ENCODE peak calls at places on chromosomes 6 and 20, in ten cellular contexts. Q, I, E, W, M, C, P, N, L and R are unnamed samples. For H3K4me1, the result is how much of the 10 kb centered on the place peaks cover.

GRCh38 chr6:37867756-37868446 is 48.4 kb downstream of the ZFAND3 start:
- DNase-seq in Q (no peak), I (no peak), E (no peak), W (no peak), M (no peak), C (no peak), P (no peak), N (no peak), L (no peak), R (no peak)

GRCh38 chr20:34997171-34997570 is 41.5 kb downstream of the MYH7B start:
- DNase-seq in Q (no peak), I (no peak), E (no peak), W (peak), M (peak), C (no peak), P (no peak), N (no peak), L (peak), R (no peak)

GRCh38 chr20:47038581-47039560 is 144.2 kb downstream of the EYA2 start:
- DNase-seq in Q (no peak), I (no peak), E (no peak), W (no peak), M (peak), C (no peak), P (no peak), N (no peak), L (no peak), R (no peak)

GRCh38 chr20:63497946-63498935 is 642 bp downstream of the EEF1A2 start:
- DNase-seq in Q (no peak), I (peak), E (peak), W (no peak), M (peak), C (no peak), P (peak), N (peak), L (peak), R (no peak)

GRCh38 chr20:24971702-24972101 is 20.8 kb downstream of the APMAP start:
- DNase-seq in Q (no peak), I (no peak), E (peak), W (peak), M (no peak), C (no peak), P (peak), N (no peak), L (no peak), R (no peak)

GRCh38 chr6:126661646-126662045 is 321.7 kb downstream of the CENPW start:
- DNase-seq in Q (no peak), I (no peak), E (no peak), W (no peak), M (no peak), C (no peak), P (no peak), N (no peak), L (no peak), R (no peak)

GRCh38 chr6:35719830-35720733 is 16.8 kb upstream of the ARMC12 start:
- DNase-seq in Q (no peak), I (no peak), E (no peak), W (peak), M (peak), C (no peak), P (peak), N (peak), L (peak), R (no peak)

GRCh38 chr20:45336530-45337366 is 11.5 kb downstream of the SDC4 start:
- DNase-seq in Q (peak), I (peak), E (no peak), W (peak), M (no peak), C (no peak), P (peak), N (no peak), L (no peak), R (no peak)

GRCh38 chr6:3088446-3088845 is 20.2 kb downstream of the RIPK1 start:
- DNase-seq in Q (no peak), I (no peak), E (no peak), W (no peak), M (no peak), C (no peak), P (no peak), N (no peak), L (no peak), R (no peak)

GRCh38 chr6:88741939-88742338 is 221.5 kb downstream of the RNGTT start:
- DNase-seq in Q (no peak), I (no peak), E (no peak), W (no peak), M (no peak), C (no peak), P (no peak), N (no peak), L (no peak), R (no peak)

GRCh38 chr20:12775041-12775440 is 233.7 kb upstream of the SPTLC3 start:
- DNase-seq in Q (no peak), I (no peak), E (no peak), W (no peak), M (no peak), C (no peak), P (no peak), N (no peak), L (no peak), R (no peak)

GRCh38 chr6:130778946-130779657 is 48.1 kb upstream of the SMLR1 start:
- DNase-seq in Q (no peak), I (no peak), E (no peak), W (no peak), M (no peak), C (no peak), P (no peak), N (no peak), L (no peak), R (no peak)

GRCh38 chr6:96499781-96500180 is 21.8 kb upstream of the UFL1 start:
- DNase-seq in Q (no peak), I (no peak), E (peak), W (no peak), M (peak), C (no peak), P (no peak), N (no peak), L (no peak), R (no peak)

GRCh38 chr6:52503344-52503747 is 73.5 kb downstream of the TRAM2 start:
- DNase-seq in Q (no peak), I (no peak), E (no peak), W (no peak), M (no peak), C (no peak), P (no peak), N (peak), L (no peak), R (no peak)

GRCh38 chr6:163128324-163128723 is 286.2 kb upstream of the QKI start:
- DNase-seq in Q (no peak), I (no peak), E (no peak), W (no peak), M (no peak), C (no peak), P (no peak), N (no peak), L (no peak), R (no peak)

GRCh38 chr20:1838479-1839279 is 56.5 kb upstream of the SIRPA start:
- DNase-seq in Q (no peak), I (no peak), E (no peak), W (no peak), M (no peak), C (no peak), P (no peak), N (no peak), L (no peak), R (no peak)

GRCh38 chr6:170449835-170450753 is 103.0 kb downstream of the PSMB1 start:
- DNase-seq in Q (no peak), I (no peak), E (no peak), W (no peak), M (no peak), C (no peak), P (no peak), N (no peak), L (peak), R (no peak)

GRCh38 chr6:80956898-80957297 is 795.6 kb downstream of the TENT5A start:
- DNase-seq in Q (no peak), I (no peak), E (no peak), W (no peak), M (no peak), C (no peak), P (no peak), N (no peak), L (no peak), R (no peak)

GRCh38 chr6:26322645-26323482 is 42.1 kb upstream of the BTN3A2 start:
- DNase-seq in Q (no peak), I (peak), E (peak), W (no peak), M (no peak), C (peak), P (no peak), N (peak), L (no peak), R (no peak)

GRCh38 chr6:90296346-90297123 is at the start of gene BACH2:
- DNase-seq in Q (peak), I (peak), E (peak), W (peak), M (peak), C (peak), P (peak), N (peak), L (peak), R (peak)

GRCh38 chr20:61805781-61806180 is 259.9 kb downstream of the TAF4 start:
- DNase-seq in Q (no peak), I (no peak), E (no peak), W (no peak), M (no peak), C (no peak), P (no peak), N (no peak), L (no peak), R (no peak)

DNA sequence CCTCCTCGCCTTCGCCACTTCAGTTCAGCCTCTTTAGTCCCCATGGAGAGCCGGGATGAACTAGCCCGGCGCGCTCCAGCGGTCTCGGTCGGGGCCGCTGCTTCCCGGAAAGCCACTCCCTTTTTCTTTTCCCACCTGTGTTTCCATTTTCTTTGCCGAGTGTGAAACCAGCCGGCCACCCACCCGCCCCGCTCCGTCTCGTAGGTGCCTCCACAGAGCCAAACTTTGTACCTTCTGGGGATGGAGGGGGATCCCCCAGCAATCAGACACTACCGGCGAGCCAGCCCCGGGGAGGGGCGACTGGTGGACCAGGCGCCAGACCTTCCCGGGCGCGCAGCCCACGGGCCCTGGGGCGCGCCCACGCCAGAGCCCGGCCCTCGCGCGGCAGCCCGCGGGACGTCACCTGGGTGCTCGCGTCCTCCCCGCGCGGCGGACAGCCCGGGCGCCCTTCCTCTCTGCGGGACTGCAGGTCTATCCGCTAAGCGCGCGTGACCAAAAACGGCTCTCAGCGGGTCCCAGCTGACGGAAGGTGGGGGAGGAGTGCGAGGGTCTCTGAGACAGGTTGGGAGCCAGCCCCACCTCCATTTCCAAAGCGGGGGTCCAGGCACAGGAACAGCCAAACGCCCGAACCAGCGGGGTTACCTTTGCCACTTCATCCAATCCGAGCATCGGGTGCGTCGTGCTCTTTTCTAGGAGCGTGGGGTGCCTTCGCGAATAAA is at the start of gene MCHR2:
- DNase-seq in Q (no peak), I (no peak), E (no peak), W (no peak), M (no peak), C (no peak), P (no peak), N (peak), L (peak), R (no peak)
- H3K4me3 ChIP-seq in Q (peak), I (no peak), E (no peak), W (no peak), M (no peak), C (no peak), P (peak), N (peak), L (peak), R (peak)

GRCh38 chr6:21836292-21836691 is 242.7 kb downstream of the SOX4 start:
- DNase-seq in Q (no peak), I (no peak), E (no peak), W (no peak), M (no peak), C (no peak), P (no peak), N (no peak), L (no peak), R (no peak)
- H3K4me1 ChIP-seq in Q (under half), I (under half), E (under half), W (under half), M (under half), C (under half), P (under half), N (under half), L (under half), R (under half)

GRCh38 chr6:33744895-33745546 is 1.7 kb downstream of the IP6K3 start:
- DNase-seq in Q (no peak), I (no peak), E (no peak), W (peak), M (no peak), C (no peak), P (peak), N (no peak), L (no peak), R (no peak)

GRCh38 chr6:33744001-33744848 is 2.5 kb downstream of the IP6K3 start:
- DNase-seq in Q (no peak), I (peak), E (peak), W (peak), M (peak), C (peak), P (peak), N (peak), L (peak), R (no peak)

GRCh38 chr6:33746651-33747100 is at the start of gene IP6K3:
- DNase-seq in Q (no peak), I (no peak), E (no peak), W (no peak), M (peak), C (no peak), P (peak), N (peak), L (no peak), R (no peak)

GRCh38 chr6:33746036-33746600 is 587 bp downstream of the IP6K3 start:
- DNase-seq in Q (no peak), I (no peak), E (no peak), W (no peak), M (peak), C (no peak), P (peak), N (no peak), L (no peak), R (no peak)

GRCh38 chr6:33745558-33745957 is 1.1 kb downstream of the IP6K3 start:
- DNase-seq in Q (no peak), I (no peak), E (no peak), W (no peak), M (no peak), C (no peak), P (peak), N (no peak), L (no peak), R (no peak)
- H3K4me3 ChIP-seq in Q (no peak), I (no peak), E (no peak), W (no peak), M (peak), C (no peak), P (peak), N (no peak), L (no peak), R (peak)

GRCh38 chr20:38934530-38934929 is 8.3 kb downstream of the FAM83D start:
- DNase-seq in Q (no peak), I (no peak), E (no peak), W (no peak), M (no peak), C (no peak), P (no peak), N (no peak), L (no peak), R (no peak)
- H3K4me1 ChIP-seq in Q (under half), I (under half), E (under half), W (under half), M (under half), C (under half), P (under half), N (under half), L (under half), R (half or more)

DNA sequence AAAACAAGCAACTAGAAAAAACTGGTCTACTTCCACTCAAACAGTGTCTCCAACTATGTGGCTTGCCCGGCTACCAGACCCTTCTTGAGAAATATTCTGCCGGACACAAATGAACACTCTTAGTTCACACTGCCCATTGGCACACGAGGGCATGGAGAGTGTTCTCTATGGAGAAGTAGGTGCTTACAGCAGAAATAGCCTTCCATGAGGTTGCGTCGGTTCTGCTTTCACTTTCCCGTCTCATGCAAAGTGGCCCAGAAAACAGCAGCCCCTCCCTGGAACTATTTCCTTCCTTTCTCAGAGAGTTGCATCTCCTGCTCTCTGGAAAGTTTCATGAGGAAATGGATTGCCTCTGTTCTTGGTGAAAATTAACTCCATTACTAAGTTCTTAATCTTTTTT is 9.5 kb upstream of the HLA-DOA start:
- DNase-seq in Q (peak), I (no peak), E (no peak), W (no peak), M (peak), C (no peak), P (peak), N (no peak), L (no peak), R (peak)
- H3K4me3 ChIP-seq in Q (peak), I (no peak), E (peak), W (no peak), M (peak), C (no peak), P (peak), N (no peak), L (no peak), R (peak)

GRCh38 chr6:156969233-156969632 is 192.1 kb downstream of the ARID1B start:
- DNase-seq in Q (no peak), I (no peak), E (no peak), W (no peak), M (no peak), C (no peak), P (no peak), N (no peak), L (no peak), R (no peak)
- H3K4me1 ChIP-seq in Q (under half), I (under half), E (under half), W (under half), M (under half), C (under half), P (under half), N (under half), L (under half), R (half or more)

DNA sequence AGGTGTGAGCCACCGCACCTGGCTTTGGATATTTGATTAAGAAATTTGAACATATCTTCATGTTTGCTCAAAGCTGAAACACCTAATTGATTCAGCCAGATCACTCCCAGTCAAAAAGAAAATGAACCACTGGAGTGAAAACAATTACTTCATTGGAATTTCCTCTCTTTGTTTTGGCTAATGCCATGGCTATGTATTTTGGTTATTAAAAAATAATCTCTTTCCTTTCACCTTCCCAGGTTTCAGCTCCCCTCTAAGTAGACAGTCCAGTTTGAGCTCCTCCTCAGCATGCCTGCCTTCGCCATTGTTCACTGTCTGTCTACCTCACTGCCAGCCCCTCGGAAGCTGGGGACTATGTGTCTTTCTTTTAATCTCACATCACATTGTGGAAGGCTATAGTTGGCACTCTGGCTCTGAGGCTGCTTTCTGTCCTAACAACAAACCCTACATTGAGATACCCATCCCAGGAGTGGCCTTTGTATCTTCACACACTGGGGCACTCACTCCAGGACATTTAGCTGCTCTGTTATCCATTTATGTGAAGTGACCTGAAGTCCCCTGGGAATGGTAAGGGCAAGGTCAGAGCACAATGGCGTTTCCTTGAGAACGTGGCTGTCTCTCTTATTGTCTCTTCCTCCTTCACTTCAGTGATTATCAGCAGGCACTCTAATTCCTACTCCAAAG is 764.0 kb upstream of the CITED2 start:
- DNase-seq in Q (no peak), I (peak), E (no peak), W (no peak), M (no peak), C (no peak), P (no peak), N (peak), L (no peak), R (no peak)
- H3K4me3 ChIP-seq in Q (no peak), I (no peak), E (no peak), W (no peak), M (no peak), C (no peak), P (no peak), N (no peak), L (no peak), R (no peak)

DNA sequence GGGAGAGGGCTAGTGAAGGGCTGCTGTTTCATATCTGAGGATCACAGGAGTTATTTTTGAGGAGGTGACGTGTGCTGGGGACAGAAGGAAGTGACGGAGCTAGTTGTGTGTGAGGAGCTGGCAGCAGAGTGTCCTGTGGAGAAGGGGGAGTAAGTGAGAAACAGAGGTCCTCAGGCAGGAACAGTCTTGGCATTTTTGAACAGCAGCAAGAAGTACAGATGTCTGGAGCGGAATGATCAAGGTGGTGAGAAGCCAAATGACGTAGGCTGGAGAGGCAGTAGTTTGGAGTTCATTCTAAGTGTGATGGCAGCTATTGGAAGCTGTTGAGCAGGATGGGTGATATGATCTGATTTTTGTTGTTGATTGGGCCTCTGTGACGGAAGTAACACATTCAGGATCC is 52.3 kb downstream of the SOBP start:
- DNase-seq in Q (no peak), I (no peak), E (no peak), W (no peak), M (peak), C (no peak), P (no peak), N (no peak), L (no peak), R (no peak)
- H3K4me1 ChIP-seq in Q (under half), I (under half), E (under half), W (under half), M (under half), C (under half), P (under half), N (half or more), L (under half), R (under half)

GRCh38 chr20:41364967-41365765 is 1.5 kb downstream of the EMILIN3 start:
- DNase-seq in Q (no peak), I (no peak), E (no peak), W (no peak), M (no peak), C (no peak), P (no peak), N (no peak), L (no peak), R (no peak)

GRCh38 chr20:41364236-41364855 is 2.3 kb downstream of the EMILIN3 start:
- DNase-seq in Q (no peak), I (no peak), E (no peak), W (no peak), M (no peak), C (no peak), P (no peak), N (no peak), L (no peak), R (no peak)

GRCh38 chr20:41366546-41367392 is at the start of gene EMILIN3:
- DNase-seq in Q (no peak), I (no peak), E (no peak), W (peak), M (peak), C (no peak), P (no peak), N (peak), L (no peak), R (no peak)

GRCh38 chr20:41367393-41367695 is 726 bp upstream of the EMILIN3 start:
- DNase-seq in Q (no peak), I (no peak), E (no peak), W (no peak), M (no peak), C (no peak), P (no peak), N (no peak), L (no peak), R (no peak)

GRCh38 chr20:41365785-41366545 is 653 bp downstream of the EMILIN3 start:
- DNase-seq in Q (no peak), I (no peak), E (no peak), W (peak), M (peak), C (no peak), P (no peak), N (peak), L (no peak), R (no peak)
- H3K4me3 ChIP-seq in Q (peak), I (no peak), E (no peak), W (no peak), M (peak), C (no peak), P (peak), N (peak), L (no peak), R (peak)